ENCODE peak calls at places on chromosome 1, in five cellular contexts. R is activated CD4-positive, alpha-beta T cell treated with anti-CD3 and anti-CD28 coated beads, Interleukin-2, amount 10 ng/mL, durations not matched to agents 7 days and 5 days; M is lower lobe of right lung; K is amygdala; F is neuronal stem cell. H is an unnamed sample.

GRCh38 chr1:54791880-54792522 is 9.1 kb downstream of the TTC22 start:
- DNase-seq in R (peak; percentile 49), M (no peak), K (no peak), F (no peak), H (peak; percentile 45)

GRCh38 chr1:78284354-78284753 is 206.4 kb upstream of the PTGFR start:
- DNase-seq in R (no peak), M (no peak), K (no peak), F (no peak), H (no peak)

GRCh38 chr1:114695430-114696093 is at the start of gene AMPD1:
- DNase-seq in R (no peak), M (no peak), K (no peak), F (no peak), H (no peak)

GRCh38 chr1:194184974-194185373 is 998.6 kb upstream of the B3GALT2 start:
- DNase-seq in R (no peak), M (no peak), K (no peak), F (no peak), H (no peak)

GRCh38 chr1:78491311-78492071 is 717 bp downstream of the PTGFR start:
- DNase-seq in R (no peak), M (no peak), K (no peak), F (peak; percentile 23), H (no peak)

GRCh38 chr1:58739851-58740466 is 40.1 kb upstream of the MYSM1 start:
- DNase-seq in R (peak; percentile 58), M (no peak), K (no peak), F (peak; percentile 52), H (no peak)

GRCh38 chr1:18320051-18320450 is 160.7 kb upstream of the KLHDC7A start:
- DNase-seq in R (no peak), M (no peak), K (no peak), F (no peak), H (no peak)

GRCh38 chr1:7609311-7609994 is 161.6 kb upstream of the VAMP3 start:
- DNase-seq in R (no peak), M (peak; percentile 24), K (no peak), F (no peak), H (no peak)